ENCODE peak calls at places on chromosomes 12 and 14, in nine cellular contexts. F is thoracic aorta, O is heart right ventricle, U is A549, D is left ventricle myocardium inferior, N is hepatocyte, M is choroid plexus epithelial cell, Y is thyroid gland, K is fibroblast of pulmonary artery. R is an unnamed sample.

GRCh38 chr14:98593361-98593761 is 678.6 kb downstream of the BCL11B start:
- DNase-seq in M (no peak), K (no peak), Y (no peak), N (no peak), D (no peak), F (no peak), O (no peak), U (no peak), R (no peak)

GRCh38 chr12:24561882-24562760 is 386.8 kb downstream of the BCAT1 start:
- DNase-seq in O (peak; percentile 69), N (peak; percentile 78), D (peak; percentile 71), K (peak; percentile 57), Y (peak; percentile 82), F (no peak), M (peak; percentile 81), U (peak; percentile 15), R (peak; percentile 3)

GRCh38 chr14:33959692-33960151 is 8.8 kb upstream of the EGLN3 start:
- DNase-seq in U (no peak), O (no peak), Y (no peak), D (no peak), F (no peak), N (no peak), M (no peak), K (no peak), R (no peak)

GRCh38 chr14:68939893-68940613 is 39.0 kb downstream of the ACTN1 start:
- DNase-seq in K (peak; percentile 98), N (peak; percentile 80), U (peak; percentile 98), O (peak; percentile 74), M (peak; percentile 99), D (peak; percentile 80), Y (peak; percentile 63), F (peak; percentile 78), R (peak; percentile 94)

GRCh38 chr14:34199585-34199984 is 248.7 kb upstream of the EGLN3 start:
- DNase-seq in N (no peak), K (peak; percentile 7), O (no peak), D (no peak), M (peak; percentile 56), Y (no peak), F (no peak), U (no peak), R (peak; percentile 67)

GRCh38 chr12:6229823-6230222 is 29.6 kb downstream of the CD9 start:
- DNase-seq in D (peak; percentile 54), O (no peak), K (peak; percentile 60), N (peak; percentile 84), U (no peak), M (peak; percentile 54), F (peak; percentile 58), Y (peak; percentile 52), R (peak; percentile 85)

GRCh38 chr12:58140395-58140794 is 199.0 kb downstream of the ATP23 start:
- DNase-seq in O (no peak), D (no peak), F (no peak), Y (no peak), K (no peak), M (no peak), N (no peak), U (no peak), R (no peak)

GRCh38 chr12:124940393-124941169 is 26.1 kb upstream of the UBC start:
- DNase-seq in F (peak; percentile 57), U (peak; percentile 96), D (peak; percentile 91), O (peak; percentile 89), Y (peak; percentile 90), K (peak; percentile 90), M (peak; percentile 93), N (peak; percentile 95), R (peak; percentile 89)

DNA sequence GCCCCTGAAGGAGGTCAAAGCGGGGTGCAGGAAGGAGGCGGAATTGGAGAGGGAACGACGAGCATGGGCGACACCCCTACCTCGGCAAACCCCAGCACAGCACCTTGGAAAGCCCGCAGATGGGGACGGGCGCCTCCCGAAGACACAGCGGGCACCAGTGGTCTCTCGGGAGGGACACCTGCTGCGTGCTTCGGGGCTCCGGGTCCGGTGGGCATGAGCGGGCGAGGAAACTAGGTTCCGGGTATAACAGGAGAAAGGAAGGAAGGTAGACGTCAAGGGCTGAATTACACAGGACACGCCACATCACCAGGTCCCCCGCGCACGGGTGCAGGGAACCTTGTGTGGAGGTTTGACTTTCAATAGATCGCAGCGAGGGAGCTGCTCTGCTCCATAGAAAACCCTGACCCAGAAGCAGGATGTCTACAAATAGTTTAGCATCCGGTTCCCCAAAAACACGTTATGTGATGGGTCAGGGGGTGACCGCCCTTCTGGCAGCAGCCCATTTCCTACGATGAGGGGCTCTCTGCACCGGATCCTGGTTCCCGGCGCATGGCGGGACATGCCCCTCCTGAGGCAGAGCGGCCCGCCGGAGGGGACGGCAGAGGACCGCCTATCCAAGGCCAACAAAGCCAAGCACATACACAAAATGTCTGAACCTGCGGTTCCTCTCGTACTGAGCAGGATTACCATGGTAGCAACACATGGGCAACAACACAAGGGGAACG is 196.9 kb downstream of the ALG10 start:
- DNase-seq in O (no peak), N (no peak), U (no peak), K (no peak), M (no peak), D (no peak), F (no peak), Y (no peak), R (no peak)
- H3K4me3 ChIP-seq in O (peak overlapping the region; percentile 41), N (no peak overlapping the region), U (peak overlapping the region; percentile 47), K (no peak overlapping the region), M (no peak overlapping the region), D (peak overlapping the region; percentile 72), F (peak overlapping the region; percentile 51), Y (no peak overlapping the region), R (no peak overlapping the region)

GRCh38 chr12:108805136-108805535 is 52.2 kb downstream of the SSH1 start:
- DNase-seq in U (no peak), N (no peak), D (no peak), F (no peak), K (peak; percentile 52), Y (no peak), M (peak; percentile 60), O (no peak), R (no peak)

GRCh38 chr12:108801736-108802665 is 55.4 kb downstream of the SSH1 start:
- DNase-seq in D (peak; percentile 49), M (peak; percentile 94), O (no peak), U (no peak), K (peak; percentile 66), N (peak; percentile 62), Y (peak; percentile 22), F (no peak), R (no peak)

GRCh38 chr12:108802666-108803036 is 54.7 kb downstream of the SSH1 start:
- DNase-seq in O (no peak), K (no peak), F (no peak), U (no peak), Y (no peak), D (no peak), N (no peak), M (peak; percentile 57), R (no peak)

GRCh38 chr12:108804361-108804949 is 52.9 kb downstream of the SSH1 start:
- DNase-seq in M (peak; percentile 98), F (no peak), D (peak; percentile 70), N (peak; percentile 72), Y (no peak), U (no peak), K (peak; percentile 95), O (peak; percentile 74), R (no peak)

GRCh38 chr12:108803428-108804105 is 53.8 kb downstream of the SSH1 start:
- DNase-seq in U (peak; percentile 85), K (peak; percentile 96), D (peak; percentile 51), F (peak; percentile 77), Y (peak; percentile 72), O (no peak), M (peak; percentile 97), N (peak; percentile 92), R (peak; percentile 71)
- H3K4me3 ChIP-seq in U (no peak overlapping the region), K (no peak overlapping the region), D (peak overlapping the region; percentile 53), F (no peak overlapping the region), Y (no peak overlapping the region), O (no peak overlapping the region), M (no peak overlapping the region), N (no peak overlapping the region), R (no peak overlapping the region)

DNA sequence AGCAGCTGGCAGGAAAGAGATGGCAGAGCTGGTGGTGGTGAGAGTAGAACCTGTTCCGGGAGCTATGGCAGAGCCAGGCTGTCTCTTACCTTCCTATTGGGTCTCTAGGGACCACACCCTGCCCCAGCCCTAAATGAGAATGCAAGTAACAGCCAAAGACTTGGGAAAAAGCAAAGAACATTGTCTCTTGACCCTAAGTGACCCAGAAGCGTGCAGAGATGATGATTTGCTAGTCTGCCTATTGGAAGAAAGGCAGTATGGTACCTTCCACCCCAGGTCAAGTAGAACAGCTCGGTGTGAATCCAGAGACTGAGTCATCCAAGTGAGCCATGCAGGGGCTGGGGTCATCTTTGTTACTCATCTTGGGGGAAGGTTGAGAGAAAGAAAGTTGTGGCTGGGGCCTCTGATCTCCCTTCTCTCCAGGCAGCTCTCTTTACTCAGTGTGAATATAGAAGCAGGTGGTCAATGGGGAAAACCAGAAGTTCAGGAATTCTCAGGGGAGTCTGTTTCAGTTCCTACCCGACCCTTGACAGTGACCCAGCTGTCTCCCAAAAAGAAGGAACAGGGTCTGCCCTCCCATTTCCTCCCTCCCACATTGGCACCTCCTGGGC is 1.7 kb downstream of the BLOC1S1 start:
- DNase-seq in M (peak; percentile 72), U (no peak), Y (no peak), N (no peak), F (no peak), O (no peak), D (no peak), K (no peak), R (peak; percentile 76)
- H3K4me3 ChIP-seq in M (no peak overlapping the region), U (no peak overlapping the region), Y (no peak overlapping the region), N (no peak overlapping the region), F (peak overlapping the region; percentile 78), O (no peak overlapping the region), D (peak overlapping the region; percentile 78), K (peak overlapping the region; percentile 0), R (no peak overlapping the region)

GRCh38 chr14:22281322-22281977 is 307.6 kb downstream of the DAD1 start:
- DNase-seq in F (no peak), K (no peak), U (no peak), N (no peak), O (no peak), M (no peak), D (no peak), Y (no peak), R (no peak)

GRCh38 chr14:22280497-22281321 is 308.3 kb downstream of the DAD1 start:
- DNase-seq in O (no peak), N (no peak), F (no peak), D (no peak), Y (no peak), M (no peak), K (no peak), U (no peak), R (no peak)

GRCh38 chr14:22283000-22283399 is 306.0 kb downstream of the DAD1 start:
- DNase-seq in F (no peak), U (peak; percentile 20), Y (no peak), D (no peak), M (no peak), O (no peak), N (no peak), K (no peak), R (no peak)

GRCh38 chr14:22285991-22286390 is 303.0 kb downstream of the DAD1 start:
- DNase-seq in K (no peak), D (no peak), N (no peak), F (no peak), O (no peak), U (no peak), Y (no peak), M (no peak), R (no peak)

DNA sequence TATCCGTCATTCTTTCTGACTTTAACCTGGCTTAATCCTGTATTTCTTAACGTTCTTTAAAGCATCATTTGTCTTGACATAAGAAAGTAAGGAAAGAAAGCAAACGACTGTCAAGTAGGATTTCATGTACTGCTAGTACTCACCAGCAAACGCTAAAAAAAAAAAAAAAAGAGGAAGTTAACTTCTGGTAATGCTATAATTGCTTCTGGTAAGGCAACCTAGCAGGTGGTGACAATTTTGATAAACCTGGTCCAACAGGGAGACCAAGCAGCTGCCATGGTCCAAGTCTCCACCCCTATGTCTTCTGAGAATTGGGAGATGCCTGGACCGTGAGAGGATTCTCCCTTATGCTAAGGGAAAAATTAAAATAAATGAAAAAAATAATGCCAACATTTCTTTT is 306.6 kb downstream of the DAD1 start:
- DNase-seq in F (no peak), O (no peak), N (no peak), M (no peak), U (no peak), D (no peak), K (no peak), Y (no peak), R (no peak)
- H3K4me3 ChIP-seq in F (no peak overlapping the region), O (no peak overlapping the region), N (no peak overlapping the region), M (no peak overlapping the region), U (no peak overlapping the region), D (no peak overlapping the region), K (no peak overlapping the region), Y (no peak overlapping the region), R (no peak overlapping the region)